ENCODE peak calls at places on chromosome 17, in seven cellular contexts. O is ovary, J is lower leg skin, Q is esophagus muscularis mucosa, M is fibroblast of pulmonary artery, T is PC-3, B is AG04449. V is an unnamed sample.

GRCh38 chr17:43905400-43905984 is 1.8 kb downstream of the MPP2 start:
- DNase-seq in O (no peak), J (no peak), Q (no peak), M (no peak), T (no peak), B (no peak), V (no peak)

GRCh38 chr17:74852237-74853047 is 7.2 kb downstream of the GRIN2C start:
- DNase-seq in O (no peak), J (no peak), Q (no peak), M (peak), T (no peak), B (no peak), V (no peak)

GRCh38 chr17:62680541-62681052 is 53.1 kb downstream of the MRC2 start:
- DNase-seq in O (peak), J (no peak), Q (no peak), M (no peak), T (no peak), B (no peak), V (peak)

GRCh38 chr17:76725580-76726230 is 701 bp downstream of the JMJD6 start:
- DNase-seq in O (peak), J (peak), Q (peak), M (peak), T (peak), B (no peak), V (no peak)

GRCh38 chr17:57609125-57609877 is 135.8 kb downstream of the CCDC182 start:
- DNase-seq in O (no peak), J (no peak), Q (no peak), M (no peak), T (no peak), B (no peak), V (no peak)

GRCh38 chr17:73645050-73645871 is 1.0 kb upstream of the SDK2 start:
- DNase-seq in O (peak), J (peak), Q (no peak), M (peak), T (no peak), B (no peak), V (peak)

GRCh38 chr17:988561-988960 is 8.4 kb upstream of the TIMM22 start:
- DNase-seq in O (no peak), J (no peak), Q (no peak), M (no peak), T (no peak), B (no peak), V (no peak)

GRCh38 chr17:44464037-44464436 is 39.2 kb downstream of the GPATCH8 start:
- DNase-seq in O (no peak), J (no peak), Q (no peak), M (peak), T (no peak), B (no peak), V (no peak)

GRCh38 chr17:2957631-2958286 is 105.6 kb downstream of the OR1D5 start:
- DNase-seq in O (no peak), J (peak), Q (no peak), M (peak), T (no peak), B (no peak), V (no peak)

GRCh38 chr17:34382586-34383224 is 19.7 kb upstream of the CCL1 start:
- DNase-seq in O (no peak), J (peak), Q (no peak), M (peak), T (no peak), B (no peak), V (no peak)

GRCh38 chr17:77096570-77097214 is 44.1 kb upstream of the SEC14L1 start:
- DNase-seq in O (no peak), J (no peak), Q (no peak), M (peak), T (peak), B (no peak), V (no peak)

GRCh38 chr17:45688353-45688752 is 95.8 kb upstream of the CRHR1 start:
- DNase-seq in O (no peak), J (no peak), Q (no peak), M (no peak), T (peak), B (no peak), V (no peak)

GRCh38 chr17:35080536-35080935 is 17.0 kb upstream of the RFFL start:
- DNase-seq in O (no peak), J (no peak), Q (no peak), M (no peak), T (no peak), B (no peak), V (no peak)

GRCh38 chr17:51848451-51848850 is 310.1 kb downstream of the CA10 start:
- DNase-seq in O (no peak), J (no peak), Q (no peak), M (no peak), T (peak), B (no peak), V (no peak)

GRCh38 chr17:34366051-34366450 is 3.0 kb upstream of the CCL1 start:
- DNase-seq in O (no peak), J (no peak), Q (peak), M (no peak), T (no peak), B (no peak), V (no peak)

GRCh38 chr17:42060231-42060630 is 9.8 kb upstream of the C17orf113 start:
- DNase-seq in O (no peak), J (no peak), Q (no peak), M (no peak), T (no peak), B (no peak), V (no peak)

GRCh38 chr17:42062673-42063072 is 12.3 kb upstream of the C17orf113 start:
- DNase-seq in O (no peak), J (no peak), Q (no peak), M (no peak), T (no peak), B (no peak), V (no peak)

GRCh38 chr17:42061641-42062487 is 11.5 kb upstream of the C17orf113 start:
- DNase-seq in O (no peak), J (no peak), Q (no peak), M (no peak), T (no peak), B (no peak), V (no peak)

GRCh38 chr17:42058018-42058417 is 7.6 kb upstream of the C17orf113 start:
- DNase-seq in O (no peak), J (no peak), Q (no peak), M (no peak), T (no peak), B (no peak), V (no peak)

DNA sequence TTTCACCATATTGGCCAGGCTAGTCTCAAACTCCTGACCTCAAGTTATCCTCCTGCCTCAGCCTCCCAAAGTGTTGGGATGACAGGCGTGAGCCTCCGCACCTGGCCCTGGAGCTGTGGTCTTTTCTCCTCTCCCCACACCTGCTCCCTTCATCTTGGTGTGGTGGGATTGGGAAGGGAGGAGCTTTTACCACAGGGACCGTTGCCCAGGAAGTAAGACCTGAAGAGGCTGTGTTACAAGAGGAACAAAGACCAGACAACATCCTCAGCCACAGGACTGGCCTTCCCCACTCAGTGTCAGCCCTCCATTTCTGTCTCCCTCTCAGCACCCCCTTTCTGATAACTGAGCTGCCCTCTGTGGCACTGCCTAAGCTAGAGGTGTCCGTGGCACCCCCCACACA is 9.4 kb upstream of the C17orf113 start:
- DNase-seq in O (no peak), J (no peak), Q (no peak), M (no peak), T (no peak), B (no peak), V (no peak)
- TF ChIP-seq CTCF in O (no peak), J (no peak), Q (no peak), M (no peak), T (no peak), B (no peak), V (no peak)

GRCh38 chr17:69677130-69677529 is 262.6 kb downstream of the MAP2K6 start:
- DNase-seq in O (no peak), J (no peak), Q (no peak), M (peak), T (peak), B (no peak), V (no peak)
- TF ChIP-seq CTCF in O (no peak), J (no peak), Q (no peak), M (no peak), T (peak), B (no peak), V (no peak)

DNA sequence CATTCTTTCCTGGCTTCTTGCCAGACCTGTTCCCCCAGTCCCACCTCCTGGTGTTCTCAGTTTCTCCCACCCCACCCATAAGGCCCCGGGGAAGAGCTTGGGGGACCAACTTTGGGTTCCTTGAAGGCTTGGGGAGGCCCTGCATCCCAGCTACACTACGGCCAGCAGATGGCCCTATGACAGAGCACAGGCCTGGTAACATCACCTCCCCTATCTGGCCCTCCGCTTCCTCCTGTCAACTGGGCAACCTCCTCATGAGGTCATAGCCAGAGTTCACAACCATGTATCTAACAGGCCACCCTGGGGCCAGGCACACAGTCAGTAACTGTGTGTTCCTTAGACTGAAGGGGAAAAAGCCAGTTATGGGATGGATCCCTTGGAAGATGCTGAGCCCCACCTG is 31.4 kb downstream of the MYO15A start:
- DNase-seq in O (no peak), J (no peak), Q (no peak), M (peak), T (no peak), B (no peak), V (no peak)
- TF ChIP-seq CTCF in O (no peak), J (no peak), Q (no peak), M (peak), T (peak), B (peak), V (no peak)

GRCh38 chr17:8988263-8988662 is 22.8 kb upstream of the PIK3R5 start:
- DNase-seq in O (no peak), J (no peak), Q (no peak), M (no peak), T (no peak), B (no peak), V (no peak)

GRCh38 chr17:8995711-8996110 is 25.6 kb upstream of the NTN1 start:
- DNase-seq in O (no peak), J (peak), Q (no peak), M (no peak), T (no peak), B (no peak), V (no peak)

GRCh38 chr17:8994319-8994718 is 27.0 kb upstream of the NTN1 start:
- DNase-seq in O (no peak), J (peak), Q (no peak), M (peak), T (peak), B (no peak), V (peak)

GRCh38 chr17:8986295-8986694 is 20.8 kb upstream of the PIK3R5 start:
- DNase-seq in O (no peak), J (no peak), Q (no peak), M (no peak), T (no peak), B (no peak), V (no peak)

DNA sequence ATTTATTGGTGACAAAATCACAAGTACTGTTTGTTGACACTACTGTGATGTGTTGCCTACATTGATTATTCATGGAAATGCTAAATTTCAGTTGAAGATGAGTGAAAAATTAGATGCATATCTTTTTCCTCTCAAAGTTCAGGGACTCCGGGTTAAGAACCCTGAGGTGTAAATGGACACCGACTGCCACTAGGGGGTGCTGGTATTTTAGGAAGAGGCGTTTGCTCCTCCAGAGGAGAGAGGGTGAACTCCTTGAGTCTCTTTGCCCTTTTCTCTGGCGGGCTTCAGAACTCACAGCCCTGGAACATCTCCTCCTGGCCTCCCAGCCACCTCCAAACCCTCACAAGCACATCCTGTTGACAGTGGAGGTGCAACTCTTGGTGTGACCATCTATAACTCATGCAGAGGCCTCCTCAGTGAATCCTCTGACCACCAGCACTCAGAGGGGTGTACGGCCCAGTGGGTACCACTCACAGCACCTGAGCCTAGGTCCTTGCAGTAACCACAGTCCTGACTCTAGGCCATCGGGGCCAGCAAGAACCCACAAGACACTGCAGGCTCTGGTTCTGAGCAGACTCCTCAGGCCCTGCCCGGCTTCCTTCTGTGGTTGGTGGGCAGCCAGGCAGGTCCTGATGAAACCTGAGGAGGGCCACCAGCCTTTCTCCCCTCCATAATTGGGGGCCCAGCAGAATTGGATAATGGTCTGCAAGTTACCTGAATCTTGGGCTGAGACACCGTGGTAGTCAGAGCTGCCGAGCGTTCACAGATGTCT is 26.2 kb upstream of the PIK3R5 start:
- DNase-seq in O (peak), J (peak), Q (no peak), M (peak), T (peak), B (no peak), V (peak)
- TF ChIP-seq CTCF in O (no peak), J (no peak), Q (peak), M (peak), T (peak), B (peak), V (peak)

DNA sequence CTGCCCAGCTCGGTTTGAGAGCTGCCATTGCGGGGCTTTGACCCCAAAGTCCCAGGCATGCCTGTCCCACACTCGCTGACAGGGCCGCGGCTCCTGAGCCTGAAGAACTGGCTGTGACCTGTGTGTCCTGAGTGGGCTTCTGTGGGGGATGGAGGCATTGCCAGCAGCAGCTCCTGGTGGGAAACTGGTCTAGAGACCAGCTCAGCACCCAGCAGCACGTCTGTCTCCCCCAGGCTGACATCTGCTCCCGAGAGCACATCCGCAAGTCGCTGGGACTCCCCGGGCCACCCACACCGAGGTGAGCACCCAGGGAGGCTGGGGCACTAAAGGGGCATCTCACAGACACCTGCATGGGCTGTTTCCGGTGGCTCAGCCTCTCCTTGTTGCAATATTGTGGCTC is 13.4 kb downstream of the ENDOV start:
- DNase-seq in O (no peak), J (no peak), Q (no peak), M (no peak), T (no peak), B (no peak), V (no peak)
- TF ChIP-seq CTCF in O (no peak), J (no peak), Q (no peak), M (no peak), T (no peak), B (no peak), V (no peak)

DNA sequence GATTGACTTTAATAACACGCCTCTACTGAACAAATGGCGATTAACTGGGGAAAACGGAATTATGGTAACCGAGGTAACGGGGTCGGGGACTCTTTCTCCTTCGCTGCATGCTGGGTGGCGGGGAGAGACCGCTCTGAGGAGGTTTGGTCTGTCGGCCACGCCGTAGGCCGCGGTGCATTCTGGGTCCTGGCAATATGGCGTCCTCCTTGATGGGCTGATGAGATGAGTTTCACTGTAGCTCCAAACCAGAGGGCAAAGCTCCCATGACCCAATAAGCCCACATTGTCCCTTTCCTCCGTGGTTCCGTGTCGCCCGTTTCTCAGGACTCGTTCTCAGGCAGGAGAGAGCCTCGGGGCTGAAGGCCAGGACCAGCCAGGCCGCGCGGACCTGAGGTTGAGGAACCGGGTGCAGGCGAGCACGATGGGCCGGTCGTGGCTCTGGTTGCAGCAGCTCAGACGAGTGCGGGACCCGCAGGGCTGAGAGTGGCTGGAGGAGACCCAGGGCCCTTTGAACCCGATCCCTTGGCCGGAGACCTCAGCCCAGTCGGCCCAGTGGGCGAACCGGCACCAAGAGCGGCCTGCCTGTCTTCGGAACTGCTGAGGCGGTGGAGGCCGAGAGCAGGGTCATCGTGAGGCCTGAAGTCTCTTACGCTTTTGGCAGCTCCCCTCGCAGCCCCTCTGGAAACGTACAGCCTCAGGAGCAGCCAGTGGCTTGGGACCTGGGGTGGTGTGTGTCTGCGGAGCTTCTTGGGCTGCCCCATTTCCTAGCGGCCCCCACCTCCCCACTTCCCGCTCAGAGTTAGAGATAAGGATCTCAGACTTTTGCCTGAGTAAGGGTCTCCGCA is at the start of gene RPTOR:
- DNase-seq in O (peak), J (peak), Q (peak), M (peak), T (peak), B (peak), V (peak)
- TF ChIP-seq CTCF in O (no peak), J (no peak), Q (peak), M (no peak), T (no peak), B (no peak), V (no peak)

GRCh38 chr17:39197380-39198185 is at the start of gene CACNB1:
- DNase-seq in O (peak), J (peak), Q (no peak), M (peak), T (peak), B (no peak), V (peak)
- TF ChIP-seq CTCF in O (no peak), J (no peak), Q (no peak), M (no peak), T (no peak), B (no peak), V (no peak)

GRCh38 chr17:31388351-31388750 is 3.1 kb upstream of the RAB11FIP4 start:
- DNase-seq in O (no peak), J (no peak), Q (no peak), M (no peak), T (no peak), B (no peak), V (peak)

GRCh38 chr17:31390748-31391495 is 553 bp upstream of the RAB11FIP4 start:
- DNase-seq in O (peak), J (peak), Q (peak), M (no peak), T (no peak), B (no peak), V (peak)

GRCh38 chr17:31390426-31390747 is 1.1 kb upstream of the RAB11FIP4 start:
- DNase-seq in O (peak), J (no peak), Q (peak), M (no peak), T (no peak), B (no peak), V (no peak)

GRCh38 chr17:31388770-31389672 is 2.5 kb upstream of the RAB11FIP4 start:
- DNase-seq in O (no peak), J (peak), Q (no peak), M (peak), T (peak), B (no peak), V (peak)

DNA sequence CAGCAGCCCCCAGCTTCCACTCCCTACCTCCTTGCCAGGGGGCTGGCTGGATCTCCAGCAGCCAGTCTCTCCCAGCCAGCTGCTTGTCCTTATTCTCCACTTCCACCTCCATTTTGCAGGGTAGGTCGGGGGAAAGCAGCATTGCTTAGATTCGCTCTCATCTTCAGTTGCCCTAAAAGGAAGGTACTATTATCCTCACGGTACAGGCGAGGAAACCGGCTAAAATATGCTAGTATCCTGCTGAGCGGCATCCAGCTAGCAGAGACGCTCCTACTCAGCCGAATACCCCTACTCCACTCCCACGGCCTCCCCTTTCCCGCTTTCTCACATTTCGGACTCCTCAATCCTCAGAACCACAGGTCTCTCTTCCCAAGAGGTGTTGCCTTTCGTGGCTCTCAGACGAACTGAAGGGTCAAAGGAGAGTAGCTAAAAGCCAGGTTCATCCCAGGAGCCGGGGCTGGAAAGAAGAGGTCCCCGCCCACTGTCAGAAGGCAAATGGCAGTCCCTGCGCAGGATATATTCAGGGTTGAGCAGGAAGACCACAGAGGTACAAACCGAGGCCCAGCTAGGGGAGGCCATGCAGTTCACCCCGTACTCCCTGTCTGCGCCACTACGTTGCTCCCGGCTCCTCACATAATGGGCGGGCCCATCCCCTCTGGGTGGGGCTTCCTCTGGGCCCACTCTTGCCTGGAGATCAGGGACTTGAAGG is 1.6 kb upstream of the RAB11FIP4 start:
- DNase-seq in O (peak), J (peak), Q (peak), M (no peak), T (no peak), B (no peak), V (peak)
- TF ChIP-seq CTCF in O (no peak), J (no peak), Q (no peak), M (no peak), T (peak), B (no peak), V (peak)

V was measured in type B pancreatic cell.